ENCODE peak calls at places on chromosome X, in ten cellular contexts. A is IMR-90, S is ovary, T is SJCRH30, B is AG04450, G is ascending aorta, E is psoas muscle, H is WERI-Rb-1, K is tibial nerve, X is pancreas. F is an unnamed sample.
A peak's percentile ranks its signal among the peaks of the same experiment; 100 is the strongest.

GRCh38 chrX:138710866-138711331 is 618 bp downstream of the FGF13 start:
- DNase-seq in K (no peak), E (peak; percentile 33), A (no peak), S (peak; percentile 20), T (peak; percentile 6), B (no peak), G (no peak), X (peak; percentile 60), H (no peak), F (no peak)

GRCh38 chrX:109830704-109831206 is 97.7 kb upstream of the ACSL4 start:
- DNase-seq in B (peak; percentile 34), T (no peak), X (no peak), K (no peak), A (peak; percentile 75), S (no peak), G (no peak), E (no peak), H (no peak), F (no peak)

GRCh38 chrX:54063361-54063760 is 19.1 kb upstream of the PHF8 start:
- DNase-seq in G (no peak), E (no peak), B (no peak), X (no peak), H (no peak), T (no peak), K (no peak), S (no peak), A (no peak), F (no peak)

GRCh38 chrX:117972681-117973080 is 143.9 kb downstream of the KLHL13 start:
- DNase-seq in S (no peak), B (no peak), K (no peak), H (no peak), T (no peak), A (peak; percentile 40), E (no peak), X (no peak), G (no peak), F (no peak)

GRCh38 chrX:19024366-19024765 is 40.5 kb upstream of the PHKA2 start:
- DNase-seq in H (no peak), X (no peak), T (no peak), E (no peak), G (no peak), S (no peak), B (no peak), A (no peak), K (no peak), F (no peak)

GRCh38 chrX:53266175-53266574 is 15.2 kb downstream of the IQSEC2 start:
- DNase-seq in T (no peak), H (no peak), K (no peak), G (no peak), B (no peak), A (no peak), E (no peak), X (no peak), S (no peak), F (no peak)

GRCh38 chrX:28058906-28059305 is 77.7 kb upstream of the DCAF8L1 start:
- DNase-seq in S (no peak), T (peak; percentile 33), E (no peak), G (no peak), H (no peak), K (no peak), X (no peak), A (peak; percentile 26), B (peak; percentile 1), F (no peak)

GRCh38 chrX:43655151-43655676 is 885 bp upstream of the MAOA start:
- DNase-seq in G (no peak), A (peak; percentile 3), T (peak; percentile 0), H (peak; percentile 17), K (peak; percentile 10), E (peak; percentile 69), S (peak; percentile 51), B (no peak), X (no peak), F (peak; percentile 1)

GRCh38 chrX:129961180-129962083 is 21.0 kb upstream of the BCORL1 start:
- DNase-seq in S (no peak), G (no peak), X (peak; percentile 89), K (no peak), H (no peak), A (no peak), E (peak; percentile 76), T (peak; percentile 75), B (no peak), F (peak; percentile 47)

GRCh38 chrX:40154853-40155616 is 57.3 kb upstream of the BCOR start:
- DNase-seq in X (peak; percentile 71), B (no peak), T (peak; percentile 48), A (peak; percentile 50), G (no peak), S (peak; percentile 77), E (peak; percentile 84), K (peak; percentile 80), H (peak; percentile 90), F (no peak)

GRCh38 chrX:19532709-19533108 is 17.4 kb upstream of the MAP3K15 start:
- DNase-seq in X (no peak), S (no peak), A (no peak), K (no peak), H (no peak), T (peak; percentile 64), E (no peak), B (no peak), G (no peak), F (no peak)

GRCh38 chrX:33592398-33592797 is 381.0 kb upstream of the DMD start:
- DNase-seq in A (no peak), H (no peak), E (no peak), S (no peak), G (no peak), B (no peak), T (no peak), X (no peak), K (no peak), F (no peak)

GRCh38 chrX:7828594-7828993 is 14.4 kb upstream of the VCX start:
- DNase-seq in E (no peak), G (no peak), S (no peak), H (peak; percentile 13), X (no peak), A (no peak), T (peak; percentile 36), K (no peak), B (no peak), F (no peak)

GRCh38 chrX:106404512-106404911 is 207.3 kb upstream of the RADX start:
- DNase-seq in T (no peak), S (no peak), X (no peak), K (no peak), H (no peak), A (no peak), G (no peak), E (no peak), B (no peak), F (no peak)

GRCh38 chrX:63350551-63350950 is 581 bp downstream of the SPIN4 start:
- DNase-seq in S (peak; percentile 31), A (no peak), T (peak; percentile 62), K (no peak), X (no peak), H (peak; percentile 45), B (no peak), E (no peak), G (no peak), F (peak; percentile 10)
- H3K27ac ChIP-seq in S (peak overlapping the region; percentile 39), A (peak overlapping the region; percentile 95), T (peak overlapping the region; percentile 83), K (peak overlapping the region; percentile 86), X (peak overlapping the region; percentile 80), H (peak overlapping the region; percentile 90), B (peak overlapping the region; percentile 31), E (no peak overlapping the region), G (peak overlapping the region; percentile 70), F (peak overlapping the region; percentile 43)

GRCh38 chrX:72129661-72130060 is 2.1 kb downstream of the RTL5 start:
- DNase-seq in A (no peak), S (no peak), E (no peak), T (no peak), G (no peak), K (no peak), X (no peak), H (no peak), B (no peak), F (no peak)

GRCh38 chrX:72130156-72130761 is 1.5 kb downstream of the RTL5 start:
- DNase-seq in B (no peak), H (no peak), S (no peak), A (no peak), T (no peak), E (no peak), G (no peak), X (no peak), K (no peak), F (no peak)

GRCh38 chrX:72130762-72131231 is 918 bp downstream of the RTL5 start:
- DNase-seq in H (no peak), E (no peak), A (no peak), K (no peak), X (no peak), S (no peak), T (no peak), G (no peak), B (no peak), F (no peak)

GRCh38 chrX:72132456-72132855 is 741 bp upstream of the RTL5 start:
- DNase-seq in B (no peak), S (no peak), G (no peak), E (no peak), T (no peak), K (no peak), A (no peak), X (no peak), H (no peak), F (no peak)

GRCh38 chrX:72131317-72132294 is at the start of gene RTL5:
- DNase-seq in K (peak; percentile 69), S (peak; percentile 81), E (peak; percentile 91), A (peak; percentile 85), X (peak; percentile 83), B (peak; percentile 63), H (no peak), T (peak; percentile 62), G (peak; percentile 69), F (peak; percentile 47)
- H3K4me3 ChIP-seq in K (peak within 1 kb of the TSS; percentile 60), S (peak within 1 kb of the TSS; percentile 48), E (peak within 1 kb of the TSS; percentile 60), A (peak within 1 kb of the TSS; percentile 52), X (no peak within 1 kb of the TSS), B (peak within 1 kb of the TSS; percentile 56), H (no peak within 1 kb of the TSS), T (peak within 1 kb of the TSS; percentile 32), G (peak within 1 kb of the TSS; percentile 47), F (peak within 1 kb of the TSS; percentile 41)

DNA sequence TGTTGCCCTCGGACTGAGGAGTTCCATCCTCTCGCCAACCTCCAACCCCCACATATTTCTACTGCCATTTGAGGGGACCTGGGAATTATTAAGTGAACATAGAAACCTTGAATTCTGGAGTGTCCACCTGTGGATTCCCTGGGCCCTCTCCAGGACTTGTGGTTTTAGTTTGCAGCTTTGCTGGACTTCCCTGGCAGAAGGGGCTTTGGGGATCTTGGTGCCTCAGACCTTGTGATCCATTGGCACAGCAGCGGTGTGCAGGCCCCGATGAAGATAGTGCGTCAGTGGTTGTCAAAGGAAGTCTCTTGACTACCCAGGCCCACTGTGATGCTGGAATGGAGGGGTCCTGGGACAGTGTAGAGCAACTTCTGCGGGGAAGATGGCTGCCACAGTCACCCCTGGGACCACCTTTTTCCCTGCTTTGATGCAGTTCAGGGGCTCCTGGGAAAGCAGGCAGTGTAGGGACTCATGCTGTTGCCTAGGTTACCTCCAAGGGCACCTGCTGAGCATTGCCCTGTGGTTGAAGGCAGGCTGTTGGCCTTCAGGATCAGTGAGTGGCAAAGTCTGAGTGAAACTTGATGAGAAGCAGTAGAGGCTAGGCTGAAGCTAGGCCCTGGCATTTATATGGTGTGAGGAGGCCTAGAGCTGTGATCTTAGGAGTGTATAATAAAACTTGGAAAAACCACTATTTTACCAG is 2.1 kb downstream of the SLC16A2 start:
- DNase-seq in X (no peak), G (no peak), S (no peak), B (no peak), T (no peak), E (no peak), H (no peak), K (no peak), A (no peak), F (no peak)
- H3K27ac ChIP-seq in X (no peak overlapping the region), G (no peak overlapping the region), S (peak overlapping the region; percentile 81), B (peak overlapping the region; percentile 47), T (peak overlapping the region; percentile 78), E (no peak overlapping the region), H (no peak overlapping the region), K (peak overlapping the region; percentile 94), A (peak overlapping the region; percentile 91), F (no peak overlapping the region)

GRCh38 chrX:136767104-136767941 is 13.4 kb downstream of the ARHGEF6 start:
- DNase-seq in G (no peak), B (no peak), K (peak; percentile 24), T (peak; percentile 66), A (peak; percentile 37), H (peak; percentile 29), E (peak; percentile 89), X (peak; percentile 84), S (peak; percentile 63), F (peak; percentile 50)
- H3K4me3 ChIP-seq in G (peak overlapping the region; percentile 59), B (peak overlapping the region; percentile 57), K (peak overlapping the region; percentile 65), T (peak overlapping the region; percentile 77), A (peak overlapping the region; percentile 52), H (peak overlapping the region; percentile 36), E (peak overlapping the region; percentile 79), X (peak overlapping the region; percentile 43), S (peak overlapping the region; percentile 67), F (peak overlapping the region; percentile 50)

F was measured in CD8-positive, alpha-beta memory T cell.